ENCODE peak calls at places on chromosomes 16 and 17, in nine cellular contexts. I is smooth muscle cell of the brain vasculature; E is cardiac muscle cell; O is activated T-helper 2 cell treated with anti-CD3 and anti-CD28 coated beads, Interferon-gamma antibody, Interleukin-2, Interleukin-4, amounts not matched to agents 10 μg/mL and 5 μg/mL and 100 μg/mL, durations not matched to agents 14 hours and 24 hours and 36 hours; Y is NCI-H2107; A is activated CD8-positive, alpha-beta T cell treated with anti-CD3 and anti-CD28 coated beads for 36 hours; C is RPMI7951; K is HuH-7.5; L is nephron progenitor cell. V is an unnamed sample.

GRCh38 chr17:22409160-22409751 is 716.9 kb downstream of the KCNJ18 start:
- DNase-seq in A (no peak), E (no peak), O (no peak), I (no peak), C (no peak), Y (no peak), L (no peak), K (no peak), V (no peak)

GRCh38 chr16:2532494-2533141 is 1.4 kb upstream of the CEMP1 start:
- DNase-seq in Y (no peak), E (peak; percentile 64), A (peak; percentile 83), K (peak; percentile 70), I (no peak), O (peak; percentile 61), L (no peak), C (peak; percentile 38), V (peak; percentile 73)

GRCh38 chr16:11094075-11094593 is 149.8 kb downstream of the CLEC16A start:
- DNase-seq in C (peak; percentile 92), L (no peak), E (peak; percentile 58), O (peak; percentile 67), A (peak; percentile 88), I (no peak), K (no peak), Y (no peak), V (no peak)

GRCh38 chr17:27244481-27245223 is 49.3 kb upstream of the WSB1 start:
- DNase-seq in A (no peak), O (no peak), E (no peak), I (peak; percentile 39), C (peak; percentile 74), L (peak; percentile 23), K (peak; percentile 28), Y (no peak), V (peak; percentile 88)

GRCh38 chr17:49815761-49816281 is 27.3 kb downstream of the KAT7 start:
- DNase-seq in K (no peak), I (no peak), O (no peak), A (no peak), Y (no peak), C (no peak), L (no peak), E (no peak), V (no peak)

GRCh38 chr16:2056077-2056476 is 8.3 kb downstream of the TSC2 start:
- DNase-seq in Y (no peak), O (no peak), I (no peak), A (no peak), E (no peak), C (no peak), K (peak; percentile 49), L (no peak), V (no peak)

GRCh38 chr16:50298075-50298460 is 31.7 kb downstream of the ADCY7 start:
- DNase-seq in E (no peak), O (no peak), I (no peak), K (no peak), A (no peak), C (no peak), Y (no peak), L (no peak), V (no peak)

GRCh38 chr16:19284207-19284606 is 1.3 kb upstream of the CLEC19A start:
- DNase-seq in L (no peak), E (no peak), Y (peak; percentile 54), I (no peak), C (peak; percentile 58), O (no peak), A (no peak), K (no peak), V (no peak)

GRCh38 chr16:89316701-89317100 is 99.2 kb downstream of the ZNF778 start:
- DNase-seq in O (no peak), E (no peak), C (no peak), K (no peak), Y (no peak), I (no peak), A (no peak), L (no peak), V (no peak)

GRCh38 chr16:63461248-63461841 is 1425.1 kb upstream of the CDH8 start:
- DNase-seq in E (peak; percentile 71), A (no peak), I (peak; percentile 21), L (peak; percentile 42), K (no peak), C (peak; percentile 27), Y (no peak), O (no peak), V (peak; percentile 27)

GRCh38 chr17:45425125-45425983 is 7.3 kb downstream of the ARHGAP27 start:
- DNase-seq in E (peak; percentile 78), K (peak; percentile 84), Y (peak; percentile 44), C (peak; percentile 74), I (peak; percentile 32), L (peak; percentile 66), A (no peak), O (no peak), V (no peak)

GRCh38 chr16:75471723-75472634 is 7.5 kb upstream of the TMEM170A start:
- DNase-seq in K (peak; percentile 84), O (peak; percentile 19), I (no peak), Y (peak; percentile 46), L (peak; percentile 45), A (peak; percentile 41), C (peak; percentile 62), E (peak; percentile 76), V (peak; percentile 53)

GRCh38 chr17:78351449-78352006 is 8.3 kb downstream of the SOCS3 start:
- DNase-seq in Y (no peak), L (peak; percentile 41), E (peak; percentile 29), C (peak; percentile 84), O (no peak), I (peak; percentile 88), K (no peak), A (no peak), V (peak; percentile 100)

GRCh38 chr16:47528431-47528830 is 67.3 kb downstream of the PHKB start:
- DNase-seq in K (no peak), O (no peak), Y (no peak), E (no peak), L (no peak), I (no peak), C (no peak), A (no peak), V (no peak)

GRCh38 chr17:72182256-72182890 is 61.6 kb downstream of the SOX9 start:
- DNase-seq in O (no peak), Y (no peak), I (no peak), L (no peak), K (no peak), E (no peak), C (no peak), A (no peak), V (no peak)

GRCh38 chr17:42179911-42180410 is 981 bp downstream of the KCNH4 start:
- DNase-seq in O (no peak), I (no peak), K (peak; percentile 86), E (peak; percentile 88), A (peak; percentile 51), C (peak; percentile 46), L (peak; percentile 90), Y (peak; percentile 65), V (no peak)

GRCh38 chr17:77877674-77878355 is 80.7 kb upstream of the TNRC6C start:
- DNase-seq in C (no peak), O (no peak), Y (no peak), K (no peak), L (no peak), A (no peak), E (no peak), I (no peak), V (no peak)

GRCh38 chr16:27434141-27435051 is 32.4 kb downstream of the IL21R start:
- DNase-seq in I (no peak), E (no peak), A (peak; percentile 1), K (no peak), C (no peak), Y (no peak), O (no peak), L (no peak), V (peak; percentile 1)

GRCh38 chr17:80826955-80827645 is 164.5 kb upstream of the CHMP6 start:
- DNase-seq in I (peak; percentile 84), A (peak; percentile 43), E (no peak), L (no peak), O (no peak), Y (peak; percentile 26), C (peak; percentile 97), K (no peak), V (peak; percentile 67)